ENCODE peak calls at places on chromosomes 13 and 19, in five cellular contexts. One of them, this sample, is unnamed.

GRCh38 chr13:77874406-77874805 is 44.2 kb downstream of the EDNRB start:
- DNase-seq in K562: no peak
- DNase-seq in GM12878: no peak
- DNase-seq in SK-N-SH: no peak
- DNase-seq in H1: no peak
- DNase-seq in this sample: no peak

GRCh38 chr13:98509271-98510155 is 67.4 kb downstream of the STK24 start:
- DNase-seq in H1: no peak
- DNase-seq in GM12878: peak
- DNase-seq in K562: peak
- DNase-seq in SK-N-SH: no peak
- DNase-seq in this sample: no peak

GRCh38 chr13:35720690-35721554 is 244.4 kb upstream of the MAB21L1 start:
- DNase-seq in GM12878: no peak
- DNase-seq in K562: peak
- DNase-seq in SK-N-SH: peak
- DNase-seq in H1: peak
- DNase-seq in this sample: peak

GRCh38 chr13:50626031-50626643 is 217.4 kb downstream of the DLEU7 start:
- DNase-seq in K562: no peak
- DNase-seq in SK-N-SH: no peak
- DNase-seq in H1: no peak
- DNase-seq in GM12878: no peak
- DNase-seq in this sample: no peak

GRCh38 chr13:30847697-30848307 is 58.3 kb upstream of the MEDAG start:
- DNase-seq in GM12878: peak
- DNase-seq in H1: no peak
- DNase-seq in K562: no peak
- DNase-seq in SK-N-SH: no peak
- DNase-seq in this sample: no peak

GRCh38 chr19:40609561-40610395 is 8.6 kb downstream of the LTBP4 start:
- DNase-seq in H1: no peak
- DNase-seq in SK-N-SH: peak
- DNase-seq in GM12878: peak
- DNase-seq in K562: peak
- DNase-seq in this sample: peak

GRCh38 chr19:46180701-46181385 is 32.8 kb downstream of the IGFL2 start:
- DNase-seq in SK-N-SH: no peak
- DNase-seq in H1: no peak
- DNase-seq in GM12878: no peak
- DNase-seq in K562: no peak
- DNase-seq in this sample: no peak

GRCh38 chr13:22926176-22927007 is 254.4 kb upstream of the SGCG start:
- DNase-seq in GM12878: no peak
- DNase-seq in K562: peak
- DNase-seq in H1: peak
- DNase-seq in SK-N-SH: no peak
- DNase-seq in this sample: peak

GRCh38 chr19:16274466-16274865 is 50.2 kb upstream of the KLF2 start:
- DNase-seq in GM12878: no peak
- DNase-seq in SK-N-SH: no peak
- DNase-seq in K562: no peak
- DNase-seq in H1: no peak
- DNase-seq in this sample: no peak

GRCh38 chr19:55206664-55207500 is 2.4 kb downstream of the PTPRH start:
- DNase-seq in H1: no peak
- DNase-seq in K562: peak
- DNase-seq in SK-N-SH: peak
- DNase-seq in GM12878: no peak
- DNase-seq in this sample: peak

GRCh38 chr19:41299046-41299754 is 10.8 kb upstream of the CCDC97 start:
- DNase-seq in H1: no peak
- DNase-seq in K562: no peak
- DNase-seq in SK-N-SH: no peak
- DNase-seq in GM12878: no peak
- DNase-seq in this sample: no peak

GRCh38 chr19:50921391-50922315 is 10.5 kb upstream of the KLK4 start:
- DNase-seq in K562: no peak
- DNase-seq in SK-N-SH: no peak
- DNase-seq in H1: no peak
- DNase-seq in GM12878: no peak
- DNase-seq in this sample: no peak

GRCh38 chr13:40486518-40487163 is 179.8 kb downstream of the FOXO1 start:
- DNase-seq in H1: no peak
- DNase-seq in K562: no peak
- DNase-seq in GM12878: no peak
- DNase-seq in SK-N-SH: no peak
- DNase-seq in this sample: no peak

GRCh38 chr13:45102136-45102802 is 18.0 kb upstream of the GTF2F2 start:
- DNase-seq in SK-N-SH: peak
- DNase-seq in H1: no peak
- DNase-seq in GM12878: no peak
- DNase-seq in K562: no peak
- DNase-seq in this sample: no peak

GRCh38 chr13:46165485-46166220 is 16.3 kb downstream of the LCP1 start:
- DNase-seq in GM12878: peak
- DNase-seq in H1: no peak
- DNase-seq in K562: no peak
- DNase-seq in SK-N-SH: no peak
- DNase-seq in this sample: no peak

GRCh38 chr19:10346509-10346908 is 7.1 kb upstream of the ICAM3 start:
- DNase-seq in K562: no peak
- DNase-seq in GM12878: no peak
- DNase-seq in SK-N-SH: no peak
- DNase-seq in H1: no peak
- DNase-seq in this sample: no peak

GRCh38 chr19:53545271-53546065 is 7.5 kb downstream of the ZNF331 start:
- DNase-seq in H1: no peak
- DNase-seq in SK-N-SH: no peak
- DNase-seq in K562: no peak
- DNase-seq in GM12878: no peak
- DNase-seq in this sample: no peak

GRCh38 chr19:18063463-18063862 is 23.3 kb downstream of the IL12RB1 start:
- DNase-seq in K562: peak
- DNase-seq in GM12878: no peak
- DNase-seq in H1: no peak
- DNase-seq in SK-N-SH: peak
- DNase-seq in this sample: no peak

GRCh38 chr13:40371531-40372125 is 294.8 kb downstream of the FOXO1 start:
- DNase-seq in H1: no peak
- DNase-seq in GM12878: no peak
- DNase-seq in K562: no peak
- DNase-seq in SK-N-SH: no peak
- DNase-seq in this sample: no peak

GRCh38 chr19:11268783-11269267 is 6.5 kb upstream of the DOCK6 start:
- DNase-seq in K562: peak
- DNase-seq in GM12878: no peak
- DNase-seq in SK-N-SH: peak
- DNase-seq in H1: no peak
- DNase-seq in this sample: no peak

GRCh38 chr19:7187605-7188339 is 106.4 kb downstream of the INSR start:
- DNase-seq in GM12878: no peak
- DNase-seq in K562: no peak
- DNase-seq in SK-N-SH: no peak
- DNase-seq in H1: no peak
- DNase-seq in this sample: no peak

GRCh38 chr13:89932902-89933301 is 1414.6 kb upstream of the MIR17HG start:
- DNase-seq in H1: no peak
- DNase-seq in SK-N-SH: no peak
- DNase-seq in K562: no peak
- DNase-seq in GM12878: no peak
- DNase-seq in this sample: no peak
- TF ChIP-seq JUND in H1: no peak
- TF ChIP-seq JUND in SK-N-SH: no peak
- TF ChIP-seq JUND in K562: no peak
- TF ChIP-seq JUND in GM12878: no peak
- TF ChIP-seq JUND in this sample: no peak

DNA sequence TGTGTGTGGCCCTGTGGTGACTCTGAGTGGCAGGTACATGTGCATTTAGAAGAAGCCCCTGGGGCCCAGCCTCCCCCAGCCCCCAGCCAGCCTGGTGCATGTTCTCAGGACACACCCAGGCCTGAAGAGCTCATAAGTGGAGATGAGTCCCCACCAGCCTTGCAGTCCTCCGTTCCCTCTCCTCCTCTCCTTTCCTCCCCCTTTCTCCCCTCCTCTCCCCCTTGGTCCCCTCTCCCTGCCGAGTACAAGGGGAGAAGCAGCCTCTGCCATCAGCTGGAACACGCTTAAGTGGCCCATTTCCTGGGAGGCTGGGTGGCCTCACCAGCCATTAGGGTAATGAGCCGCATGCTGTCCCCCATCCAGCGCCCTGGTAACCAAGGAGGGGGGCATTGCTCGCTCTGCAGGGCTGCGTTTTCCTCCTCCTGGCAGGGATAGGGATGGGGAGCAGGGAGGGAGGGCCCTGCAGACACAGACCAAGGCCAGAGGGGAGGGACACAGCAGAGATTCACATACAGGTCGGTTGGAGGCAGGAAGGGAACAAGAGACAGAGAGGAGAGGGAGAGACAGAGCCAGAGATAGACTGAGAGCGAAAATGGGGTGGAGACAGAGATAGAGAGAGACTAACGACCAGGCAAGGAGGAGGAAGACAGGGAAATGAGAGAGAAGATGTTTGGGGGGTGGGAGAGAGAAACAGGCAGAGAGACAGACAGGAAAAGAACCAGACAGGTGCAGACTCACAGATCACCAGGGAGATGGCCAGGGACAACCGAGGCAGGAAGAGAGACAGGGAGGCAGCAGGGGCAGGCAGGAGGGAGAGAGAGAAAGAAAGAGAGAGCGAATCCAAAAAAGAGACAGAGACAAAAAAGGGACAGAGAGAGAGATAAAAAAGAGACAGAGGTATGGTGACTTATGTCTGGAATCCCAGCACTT is 19.3 kb upstream of the DPP9 start:
- DNase-seq in GM12878: no peak
- DNase-seq in H1: no peak
- DNase-seq in SK-N-SH: peak
- DNase-seq in K562: no peak
- DNase-seq in this sample: no peak
- TF ChIP-seq JUND in GM12878: no peak
- TF ChIP-seq JUND in H1: no peak
- TF ChIP-seq JUND in SK-N-SH: no peak
- TF ChIP-seq JUND in K562: no peak
- TF ChIP-seq JUND in this sample: no peak

GRCh38 chr13:59519776-59520175 is 644.0 kb downstream of the DIAPH3 start:
- DNase-seq in GM12878: no peak
- DNase-seq in SK-N-SH: no peak
- DNase-seq in K562: no peak
- DNase-seq in H1: no peak
- DNase-seq in this sample: no peak
- TF ChIP-seq JUND in GM12878: no peak
- TF ChIP-seq JUND in SK-N-SH: no peak
- TF ChIP-seq JUND in K562: no peak
- TF ChIP-seq JUND in H1: no peak
- TF ChIP-seq JUND in this sample: no peak

GRCh38 chr19:3121821-3122511 is 13.9 kb upstream of the GNA15 start:
- DNase-seq in SK-N-SH: no peak
- DNase-seq in K562: no peak
- DNase-seq in GM12878: no peak
- DNase-seq in H1: no peak
- DNase-seq in this sample: no peak
- TF ChIP-seq JUND in SK-N-SH: no peak
- TF ChIP-seq JUND in K562: no peak
- TF ChIP-seq JUND in GM12878: no peak
- TF ChIP-seq JUND in H1: no peak
- TF ChIP-seq JUND in this sample: no peak

GRCh38 chr13:112751617-112752016 is 61.8 kb downstream of the ATP11A start:
- DNase-seq in K562: no peak
- DNase-seq in SK-N-SH: no peak
- DNase-seq in H1: no peak
- DNase-seq in GM12878: no peak
- DNase-seq in this sample: no peak
- TF ChIP-seq JUND in K562: no peak
- TF ChIP-seq JUND in SK-N-SH: no peak
- TF ChIP-seq JUND in H1: no peak
- TF ChIP-seq JUND in GM12878: no peak
- TF ChIP-seq JUND in this sample: no peak